ENCODE peak calls at places on chromosome X, in nine cellular contexts. One of them, this sample, is unnamed.

GRCh38 chrX:86171366-86171765 is 23.1 kb downstream of the DACH2 start:
- DNase-seq in vagina: no peak
- DNase-seq in astrocyte: no peak
- DNase-seq in HFFc6: peak
- DNase-seq in BJ: no peak
- DNase-seq in endothelial cell: peak
- DNase-seq in CD4-positive, alpha-beta T cell: no peak
- DNase-seq in PC-3: peak
- DNase-seq in thyroid gland: peak
- DNase-seq in this sample: no peak

GRCh38 chrX:154096140-154097002 is 1.1 kb downstream of the MECP2 start:
- DNase-seq in vagina: no peak
- DNase-seq in astrocyte: peak
- DNase-seq in HFFc6: peak
- DNase-seq in BJ: no peak
- DNase-seq in endothelial cell: peak
- DNase-seq in CD4-positive, alpha-beta T cell: no peak
- DNase-seq in PC-3: peak
- DNase-seq in thyroid gland: peak
- DNase-seq in this sample: no peak

GRCh38 chrX:98067611-98068010 is 1183.9 kb downstream of the RPA4 start:
- DNase-seq in vagina: no peak
- DNase-seq in astrocyte: peak
- DNase-seq in HFFc6: peak
- DNase-seq in BJ: no peak
- DNase-seq in endothelial cell: no peak
- DNase-seq in CD4-positive, alpha-beta T cell: no peak
- DNase-seq in PC-3: no peak
- DNase-seq in thyroid gland: no peak
- DNase-seq in this sample: no peak

GRCh38 chrX:53356186-53356585 is 66.3 kb downstream of the SMC1A start:
- DNase-seq in vagina: no peak
- DNase-seq in astrocyte: no peak
- DNase-seq in HFFc6: no peak
- DNase-seq in BJ: no peak
- DNase-seq in endothelial cell: no peak
- DNase-seq in CD4-positive, alpha-beta T cell: no peak
- DNase-seq in PC-3: peak
- DNase-seq in thyroid gland: no peak
- DNase-seq in this sample: no peak

GRCh38 chrX:48972214-48973164 is 845 bp upstream of the KCND1 start:
- DNase-seq in vagina: no peak
- DNase-seq in astrocyte: peak
- DNase-seq in HFFc6: peak
- DNase-seq in BJ: no peak
- DNase-seq in endothelial cell: peak
- DNase-seq in CD4-positive, alpha-beta T cell: no peak
- DNase-seq in PC-3: peak
- DNase-seq in thyroid gland: peak
- DNase-seq in this sample: no peak

GRCh38 chrX:104335765-104336164 is 81.0 kb upstream of the ESX1 start:
- DNase-seq in vagina: no peak
- DNase-seq in astrocyte: peak
- DNase-seq in HFFc6: peak
- DNase-seq in BJ: peak
- DNase-seq in endothelial cell: no peak
- DNase-seq in CD4-positive, alpha-beta T cell: no peak
- DNase-seq in PC-3: peak
- DNase-seq in thyroid gland: no peak
- DNase-seq in this sample: peak

GRCh38 chrX:51484616-51485015 is 11.8 kb downstream of the NUDT11 start:
- DNase-seq in vagina: no peak
- DNase-seq in astrocyte: no peak
- DNase-seq in HFFc6: no peak
- DNase-seq in BJ: no peak
- DNase-seq in endothelial cell: no peak
- DNase-seq in CD4-positive, alpha-beta T cell: no peak
- DNase-seq in PC-3: no peak
- DNase-seq in thyroid gland: no peak
- DNase-seq in this sample: no peak

GRCh38 chrX:41087219-41087618 is 2.0 kb downstream of the USP9X start:
- DNase-seq in vagina: no peak
- DNase-seq in astrocyte: no peak
- DNase-seq in HFFc6: no peak
- DNase-seq in BJ: no peak
- DNase-seq in endothelial cell: no peak
- DNase-seq in CD4-positive, alpha-beta T cell: no peak
- DNase-seq in PC-3: peak
- DNase-seq in thyroid gland: no peak
- DNase-seq in this sample: no peak

GRCh38 chrX:19174401-19175025 is 52.2 kb upstream of the ADGRG2 start:
- DNase-seq in vagina: no peak
- DNase-seq in astrocyte: peak
- DNase-seq in HFFc6: peak
- DNase-seq in BJ: no peak
- DNase-seq in endothelial cell: no peak
- DNase-seq in CD4-positive, alpha-beta T cell: no peak
- DNase-seq in PC-3: peak
- DNase-seq in thyroid gland: peak
- DNase-seq in this sample: peak

GRCh38 chrX:24178441-24178840 is 28.9 kb downstream of the ZFX start:
- DNase-seq in vagina: no peak
- DNase-seq in astrocyte: no peak
- DNase-seq in HFFc6: no peak
- DNase-seq in BJ: no peak
- DNase-seq in endothelial cell: no peak
- DNase-seq in CD4-positive, alpha-beta T cell: no peak
- DNase-seq in PC-3: no peak
- DNase-seq in thyroid gland: no peak
- DNase-seq in this sample: no peak

GRCh38 chrX:154596290-154596929 is 11.5 kb downstream of the CTAG1A start:
- DNase-seq in vagina: no peak
- DNase-seq in astrocyte: peak
- DNase-seq in HFFc6: peak
- DNase-seq in BJ: peak
- DNase-seq in endothelial cell: no peak
- DNase-seq in CD4-positive, alpha-beta T cell: no peak
- DNase-seq in PC-3: peak
- DNase-seq in thyroid gland: peak
- DNase-seq in this sample: no peak

GRCh38 chrX:145506225-145506624 is 258.9 kb downstream of the SPANXN1 start:
- DNase-seq in vagina: no peak
- DNase-seq in astrocyte: no peak
- DNase-seq in HFFc6: no peak
- DNase-seq in BJ: no peak
- DNase-seq in endothelial cell: no peak
- DNase-seq in CD4-positive, alpha-beta T cell: no peak
- DNase-seq in PC-3: peak
- DNase-seq in thyroid gland: no peak
- DNase-seq in this sample: no peak

GRCh38 chrX:73940893-73941470 is 363.0 kb upstream of the ZCCHC13 start:
- DNase-seq in vagina: no peak
- DNase-seq in astrocyte: no peak
- DNase-seq in HFFc6: no peak
- DNase-seq in BJ: no peak
- DNase-seq in endothelial cell: no peak
- DNase-seq in CD4-positive, alpha-beta T cell: no peak
- DNase-seq in PC-3: no peak
- DNase-seq in thyroid gland: no peak
- DNase-seq in this sample: no peak

GRCh38 chrX:107571296-107571998 is 56.9 kb upstream of the PRPS1 start:
- DNase-seq in vagina: no peak
- DNase-seq in astrocyte: peak
- DNase-seq in HFFc6: peak
- DNase-seq in BJ: peak
- DNase-seq in endothelial cell: no peak
- DNase-seq in CD4-positive, alpha-beta T cell: no peak
- DNase-seq in PC-3: peak
- DNase-seq in thyroid gland: peak
- DNase-seq in this sample: peak

GRCh38 chrX:130085551-130085986 is 24.7 kb downstream of the ELF4 start:
- DNase-seq in vagina: no peak
- DNase-seq in astrocyte: no peak
- DNase-seq in HFFc6: no peak
- DNase-seq in BJ: no peak
- DNase-seq in endothelial cell: peak
- DNase-seq in CD4-positive, alpha-beta T cell: no peak
- DNase-seq in PC-3: no peak
- DNase-seq in thyroid gland: no peak
- DNase-seq in this sample: no peak

GRCh38 chrX:7946960-7947359 is 19.7 kb upstream of the PNPLA4 start:
- DNase-seq in vagina: no peak
- DNase-seq in astrocyte: no peak
- DNase-seq in HFFc6: no peak
- DNase-seq in BJ: no peak
- DNase-seq in endothelial cell: no peak
- DNase-seq in CD4-positive, alpha-beta T cell: no peak
- DNase-seq in PC-3: no peak
- DNase-seq in thyroid gland: no peak
- DNase-seq in this sample: no peak

GRCh38 chrX:7943600-7944245 is 16.5 kb upstream of the PNPLA4 start:
- DNase-seq in vagina: no peak
- DNase-seq in astrocyte: peak
- DNase-seq in HFFc6: no peak
- DNase-seq in BJ: no peak
- DNase-seq in endothelial cell: no peak
- DNase-seq in CD4-positive, alpha-beta T cell: no peak
- DNase-seq in PC-3: no peak
- DNase-seq in thyroid gland: peak
- DNase-seq in this sample: no peak

DNA sequence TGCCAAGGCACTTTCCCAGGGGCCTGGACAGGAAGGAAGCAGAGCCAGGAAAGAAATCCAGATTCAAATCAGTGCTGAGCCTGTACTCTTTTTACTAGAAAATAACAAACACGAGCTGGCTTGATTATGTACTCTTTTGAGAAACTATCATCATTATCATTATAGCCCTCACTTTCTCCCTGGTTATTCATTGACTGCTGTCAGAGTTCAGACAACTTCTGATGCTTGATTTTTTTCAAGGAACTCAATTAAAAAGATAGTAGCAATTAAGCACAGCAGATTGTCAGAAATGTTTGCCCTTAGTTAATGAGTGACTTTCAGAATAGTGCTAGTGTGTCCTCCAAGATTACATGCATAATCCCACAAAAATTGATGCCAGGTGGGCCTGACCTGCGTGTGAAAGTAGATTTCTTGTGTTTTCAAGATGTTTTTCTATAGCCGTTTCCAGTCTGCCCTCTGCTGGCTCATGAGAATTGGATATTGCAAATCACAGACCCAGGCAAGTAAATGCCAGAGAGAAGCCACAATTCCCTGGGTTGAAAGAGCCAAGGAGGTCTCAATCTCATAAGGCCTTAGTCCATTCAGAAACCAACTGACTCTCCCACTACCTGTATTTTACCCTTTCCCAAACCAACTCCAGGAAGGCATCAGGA is 14.3 kb upstream of the PNPLA4 start:
- DNase-seq in vagina: no peak
- DNase-seq in astrocyte: no peak
- DNase-seq in HFFc6: no peak
- DNase-seq in BJ: no peak
- DNase-seq in endothelial cell: peak
- DNase-seq in CD4-positive, alpha-beta T cell: no peak
- DNase-seq in PC-3: peak
- DNase-seq in thyroid gland: peak
- DNase-seq in this sample: no peak
- TF ChIP-seq CTCF in vagina: no peak
- TF ChIP-seq CTCF in astrocyte: peak
- TF ChIP-seq CTCF in HFFc6: peak
- TF ChIP-seq CTCF in BJ: peak
- TF ChIP-seq CTCF in endothelial cell: no peak
- TF ChIP-seq CTCF in CD4-positive, alpha-beta T cell: no peak
- TF ChIP-seq CTCF in PC-3: peak
- TF ChIP-seq CTCF in thyroid gland: no peak
- TF ChIP-seq CTCF in this sample: peak

GRCh38 chrX:17596546-17597205 is 140.6 kb upstream of the SCML1 start:
- DNase-seq in vagina: no peak
- DNase-seq in astrocyte: peak
- DNase-seq in HFFc6: no peak
- DNase-seq in BJ: no peak
- DNase-seq in endothelial cell: no peak
- DNase-seq in CD4-positive, alpha-beta T cell: no peak
- DNase-seq in PC-3: no peak
- DNase-seq in thyroid gland: no peak
- DNase-seq in this sample: no peak
- TF ChIP-seq CTCF in vagina: no peak
- TF ChIP-seq CTCF in astrocyte: no peak
- TF ChIP-seq CTCF in HFFc6: no peak
- TF ChIP-seq CTCF in BJ: no peak
- TF ChIP-seq CTCF in endothelial cell: no peak
- TF ChIP-seq CTCF in CD4-positive, alpha-beta T cell: no peak
- TF ChIP-seq CTCF in PC-3: no peak
- TF ChIP-seq CTCF in thyroid gland: no peak
- TF ChIP-seq CTCF in this sample: no peak

GRCh38 chrX:47498411-47498810 is 15.4 kb upstream of the ZNF41 start:
- DNase-seq in vagina: no peak
- DNase-seq in astrocyte: no peak
- DNase-seq in HFFc6: no peak
- DNase-seq in BJ: no peak
- DNase-seq in endothelial cell: no peak
- DNase-seq in CD4-positive, alpha-beta T cell: no peak
- DNase-seq in PC-3: peak
- DNase-seq in thyroid gland: no peak
- DNase-seq in this sample: no peak

GRCh38 chrX:47501226-47502071 is 18.4 kb upstream of the ZNF41 start:
- DNase-seq in vagina: no peak
- DNase-seq in astrocyte: peak
- DNase-seq in HFFc6: peak
- DNase-seq in BJ: peak
- DNase-seq in endothelial cell: no peak
- DNase-seq in CD4-positive, alpha-beta T cell: no peak
- DNase-seq in PC-3: peak
- DNase-seq in thyroid gland: no peak
- DNase-seq in this sample: no peak

GRCh38 chrX:47500541-47500940 is 17.5 kb upstream of the ZNF41 start:
- DNase-seq in vagina: no peak
- DNase-seq in astrocyte: no peak
- DNase-seq in HFFc6: no peak
- DNase-seq in BJ: no peak
- DNase-seq in endothelial cell: no peak
- DNase-seq in CD4-positive, alpha-beta T cell: no peak
- DNase-seq in PC-3: peak
- DNase-seq in thyroid gland: no peak
- DNase-seq in this sample: no peak

GRCh38 chrX:47499291-47499690 is 16.3 kb upstream of the ZNF41 start:
- DNase-seq in vagina: no peak
- DNase-seq in astrocyte: no peak
- DNase-seq in HFFc6: no peak
- DNase-seq in BJ: no peak
- DNase-seq in endothelial cell: no peak
- DNase-seq in CD4-positive, alpha-beta T cell: no peak
- DNase-seq in PC-3: peak
- DNase-seq in thyroid gland: no peak
- DNase-seq in this sample: no peak

GRCh38 chrX:47497274-47497673 is 14.3 kb upstream of the ZNF41 start:
- DNase-seq in vagina: no peak
- DNase-seq in astrocyte: no peak
- DNase-seq in HFFc6: peak
- DNase-seq in BJ: no peak
- DNase-seq in endothelial cell: no peak
- DNase-seq in CD4-positive, alpha-beta T cell: no peak
- DNase-seq in PC-3: peak
- DNase-seq in thyroid gland: no peak
- DNase-seq in this sample: no peak
- TF ChIP-seq CTCF in vagina: no peak
- TF ChIP-seq CTCF in astrocyte: peak
- TF ChIP-seq CTCF in HFFc6: peak
- TF ChIP-seq CTCF in BJ: peak
- TF ChIP-seq CTCF in endothelial cell: no peak
- TF ChIP-seq CTCF in CD4-positive, alpha-beta T cell: peak
- TF ChIP-seq CTCF in PC-3: peak
- TF ChIP-seq CTCF in thyroid gland: no peak
- TF ChIP-seq CTCF in this sample: peak

GRCh38 chrX:103248553-103248952 is 6.4 kb downstream of the TCEAL8 start:
- DNase-seq in vagina: no peak
- DNase-seq in astrocyte: peak
- DNase-seq in HFFc6: no peak
- DNase-seq in BJ: no peak
- DNase-seq in endothelial cell: no peak
- DNase-seq in CD4-positive, alpha-beta T cell: no peak
- DNase-seq in PC-3: peak
- DNase-seq in thyroid gland: no peak
- DNase-seq in this sample: no peak
- TF ChIP-seq CTCF in vagina: peak
- TF ChIP-seq CTCF in astrocyte: peak
- TF ChIP-seq CTCF in HFFc6: peak
- TF ChIP-seq CTCF in BJ: peak
- TF ChIP-seq CTCF in endothelial cell: peak
- TF ChIP-seq CTCF in CD4-positive, alpha-beta T cell: peak
- TF ChIP-seq CTCF in PC-3: peak
- TF ChIP-seq CTCF in thyroid gland: no peak
- TF ChIP-seq CTCF in this sample: peak

This sample was measured in AG09319.